ENCODE peak calls at places on chromosomes 5 and 9, in seven cellular contexts. Y, I, J, P, G, D and C are unnamed samples.

GRCh38 chr9:31137850-31138160 is 1246.6 kb upstream of the ACO1 start:
- DNase-seq in G (no peak), I (peak), D (no peak), Y (no peak), J (no peak), P (no peak), C (no peak)

GRCh38 chr9:135857843-135858242 is 49.5 kb downstream of the CAMSAP1 start:
- DNase-seq in Y (no peak), P (no peak), G (no peak), I (no peak), J (no peak), D (peak), C (no peak)

GRCh38 chr5:141525659-141526058 is 36.8 kb downstream of the PCDHGC5 start:
- DNase-seq in I (no peak), D (no peak), G (no peak), J (no peak), Y (no peak), P (peak), C (no peak)

GRCh38 chr9:84387821-84388220 is 47.3 kb upstream of the SLC28A3 start:
- DNase-seq in I (no peak), Y (no peak), J (no peak), P (no peak), D (no peak), G (no peak), C (no peak)

GRCh38 chr5:62607615-62608014 is 29.0 kb downstream of the LRRC70 start:
- DNase-seq in J (no peak), I (no peak), Y (no peak), P (no peak), D (no peak), G (no peak), C (no peak)

GRCh38 chr5:158601118-158601517 is 498.6 kb downstream of the EBF1 start:
- DNase-seq in J (no peak), P (no peak), G (no peak), Y (no peak), D (no peak), I (no peak), C (no peak)

GRCh38 chr5:78009937-78010527 is 233.9 kb upstream of the TBCA start:
- DNase-seq in I (peak), G (no peak), D (peak), P (peak), Y (no peak), J (no peak), C (no peak)

GRCh38 chr9:3441197-3441816 is 84.5 kb downstream of the RFX3 start:
- DNase-seq in G (peak), I (peak), Y (peak), D (peak), J (peak), P (peak), C (peak)

GRCh38 chr9:4665357-4665756 is 923 bp downstream of the SPATA6L start:
- DNase-seq in Y (no peak), J (no peak), D (no peak), I (peak), P (no peak), G (no peak), C (no peak)

GRCh38 chr5:6448622-6449464 is at the start of gene UBE2QL1:
- DNase-seq in J (peak), I (no peak), D (no peak), Y (no peak), P (peak), G (peak), C (peak)

GRCh38 chr5:148268556-148268955 is at the start of gene SPINK13:
- DNase-seq in I (peak), D (peak), G (no peak), J (no peak), Y (no peak), P (peak), C (no peak)

GRCh38 chr5:119049824-119050449 is 20.9 kb upstream of the DMXL1 start:
- DNase-seq in J (no peak), I (peak), D (peak), G (no peak), Y (no peak), P (no peak), C (no peak)

GRCh38 chr9:124340219-124341069 is 74.8 kb downstream of the PSMB7 start:
- DNase-seq in G (no peak), D (no peak), P (no peak), I (no peak), Y (no peak), J (peak), C (no peak)

GRCh38 chr5:123474238-123474637 is 37.7 kb upstream of the CSNK1G3 start:
- DNase-seq in Y (no peak), G (no peak), P (no peak), J (no peak), D (no peak), I (no peak), C (no peak)

GRCh38 chr5:111301264-111301663 is 77.1 kb downstream of the CAMK4 start:
- DNase-seq in I (no peak), D (no peak), G (no peak), J (no peak), P (no peak), Y (no peak), C (no peak)

GRCh38 chr5:936149-937144 is 43.8 kb downstream of the TRIP13 start:
- DNase-seq in P (no peak), Y (no peak), G (no peak), D (no peak), J (no peak), I (no peak), C (no peak)

GRCh38 chr9:134965421-134965820 is 47.7 kb upstream of the FCN1 start:
- DNase-seq in Y (no peak), P (no peak), J (no peak), G (no peak), D (no peak), I (no peak), C (no peak)

GRCh38 chr9:100725376-100725775 is 147.5 kb downstream of the CAVIN4 start:
- DNase-seq in P (no peak), J (no peak), G (no peak), D (no peak), Y (no peak), I (no peak), C (no peak)

GRCh38 chr9:70156729-70157128 is 102.0 kb upstream of the SMC5 start:
- DNase-seq in I (peak), D (peak), P (no peak), Y (no peak), J (no peak), G (no peak), C (no peak)

GRCh38 chr9:111877420-111877819 is 19.2 kb upstream of the UGCG start:
- DNase-seq in P (no peak), J (no peak), Y (no peak), I (no peak), G (no peak), D (no peak), C (no peak)

GRCh38 chr9:94692601-94693000 is 33.9 kb upstream of the AOPEP start:
- DNase-seq in D (no peak), I (no peak), J (no peak), P (no peak), G (no peak), Y (no peak), C (no peak)

GRCh38 chr9:14517154-14517906 is 175.9 kb downstream of the ZDHHC21 start:
- DNase-seq in G (no peak), Y (no peak), P (no peak), J (no peak), D (no peak), I (no peak), C (no peak)

GRCh38 chr5:67826296-67826695 is 389.3 kb upstream of the PIK3R1 start:
- DNase-seq in J (no peak), P (no peak), G (no peak), D (no peak), Y (no peak), I (no peak), C (no peak)